ENCODE peak calls at places on chromosomes 4 and X, in six cellular contexts. One of them, this sample, is unnamed. For H3K4me1, the result is how much of the 10 kb centered on the place peaks cover.

GRCh38 chrX:1074755-1075154 is 137.7 kb downstream of the CRLF2 start:
- DNase-seq in suprapubic skin: no peak
- DNase-seq in heart right ventricle: no peak
- DNase-seq in sigmoid colon: no peak
- DNase-seq in OCI-LY7: no peak
- DNase-seq in breast epithelium: peak
- DNase-seq in this sample: no peak

GRCh38 chr4:151436093-151436518 is 27.1 kb downstream of the FHIP1A start:
- DNase-seq in suprapubic skin: no peak
- DNase-seq in heart right ventricle: no peak
- DNase-seq in sigmoid colon: no peak
- DNase-seq in OCI-LY7: no peak
- DNase-seq in breast epithelium: no peak
- DNase-seq in this sample: no peak

GRCh38 chr4:25795566-25796454 is 67.0 kb downstream of the SEL1L3 start:
- DNase-seq in suprapubic skin: no peak
- DNase-seq in heart right ventricle: no peak
- DNase-seq in sigmoid colon: no peak
- DNase-seq in OCI-LY7: no peak
- DNase-seq in breast epithelium: no peak
- DNase-seq in this sample: no peak

GRCh38 chr4:81690871-81691270 is 219.2 kb upstream of the RASGEF1B start:
- DNase-seq in suprapubic skin: no peak
- DNase-seq in heart right ventricle: no peak
- DNase-seq in sigmoid colon: no peak
- DNase-seq in OCI-LY7: peak
- DNase-seq in breast epithelium: no peak
- DNase-seq in this sample: no peak

GRCh38 chrX:110087485-110088356 is 84.8 kb downstream of the TMEM164 start:
- DNase-seq in suprapubic skin: no peak
- DNase-seq in heart right ventricle: no peak
- DNase-seq in sigmoid colon: no peak
- DNase-seq in OCI-LY7: no peak
- DNase-seq in breast epithelium: no peak
- DNase-seq in this sample: no peak

GRCh38 chrX:136199365-136199764 is 51.8 kb downstream of the MAP7D3 start:
- DNase-seq in suprapubic skin: no peak
- DNase-seq in heart right ventricle: no peak
- DNase-seq in sigmoid colon: no peak
- DNase-seq in OCI-LY7: no peak
- DNase-seq in breast epithelium: no peak
- DNase-seq in this sample: no peak

GRCh38 chr4:141395919-141396318 is 175.2 kb downstream of the ZNF330 start:
- DNase-seq in suprapubic skin: no peak
- DNase-seq in heart right ventricle: no peak
- DNase-seq in sigmoid colon: no peak
- DNase-seq in OCI-LY7: no peak
- DNase-seq in breast epithelium: no peak
- DNase-seq in this sample: no peak

GRCh38 chr4:102411416-102411815 is 66.1 kb upstream of the SLC39A8 start:
- DNase-seq in suprapubic skin: no peak
- DNase-seq in heart right ventricle: no peak
- DNase-seq in sigmoid colon: no peak
- DNase-seq in OCI-LY7: no peak
- DNase-seq in breast epithelium: no peak
- DNase-seq in this sample: no peak

GRCh38 chr4:183831689-183832088 is 73.4 kb upstream of the STOX2 start:
- DNase-seq in suprapubic skin: no peak
- DNase-seq in heart right ventricle: no peak
- DNase-seq in sigmoid colon: no peak
- DNase-seq in OCI-LY7: no peak
- DNase-seq in breast epithelium: no peak
- DNase-seq in this sample: no peak

GRCh38 chrX:119069762-119070161 is 3.0 kb upstream of the CT47C1 start:
- DNase-seq in suprapubic skin: no peak
- DNase-seq in heart right ventricle: no peak
- DNase-seq in sigmoid colon: no peak
- DNase-seq in OCI-LY7: no peak
- DNase-seq in breast epithelium: no peak
- DNase-seq in this sample: no peak

GRCh38 chrX:125646195-125646594 is 326.5 kb downstream of the TEX13C start:
- DNase-seq in suprapubic skin: no peak
- DNase-seq in heart right ventricle: no peak
- DNase-seq in sigmoid colon: no peak
- DNase-seq in OCI-LY7: peak
- DNase-seq in breast epithelium: no peak
- DNase-seq in this sample: no peak

GRCh38 chr4:6030679-6031078 is 12.4 kb upstream of the C4orf50 start:
- DNase-seq in suprapubic skin: no peak
- DNase-seq in heart right ventricle: no peak
- DNase-seq in sigmoid colon: no peak
- DNase-seq in OCI-LY7: no peak
- DNase-seq in breast epithelium: no peak
- DNase-seq in this sample: no peak

GRCh38 chrX:154372612-154373022 is 1.8 kb downstream of the FLNA start:
- DNase-seq in suprapubic skin: no peak
- DNase-seq in heart right ventricle: no peak
- DNase-seq in sigmoid colon: no peak
- DNase-seq in OCI-LY7: no peak
- DNase-seq in breast epithelium: no peak
- DNase-seq in this sample: no peak

GRCh38 chrX:71917621-71918341 is 7.1 kb downstream of the NHSL2 start:
- DNase-seq in suprapubic skin: no peak
- DNase-seq in heart right ventricle: no peak
- DNase-seq in sigmoid colon: no peak
- DNase-seq in OCI-LY7: no peak
- DNase-seq in breast epithelium: no peak
- DNase-seq in this sample: no peak

GRCh38 chr4:149292422-149293055 is 523.1 kb downstream of the IQCM start:
- DNase-seq in suprapubic skin: no peak
- DNase-seq in heart right ventricle: peak
- DNase-seq in sigmoid colon: no peak
- DNase-seq in OCI-LY7: no peak
- DNase-seq in breast epithelium: no peak
- DNase-seq in this sample: peak

GRCh38 chr4:149031399-149031798 is 589.2 kb upstream of the NR3C2 start:
- DNase-seq in suprapubic skin: no peak
- DNase-seq in heart right ventricle: no peak
- DNase-seq in sigmoid colon: no peak
- DNase-seq in OCI-LY7: peak
- DNase-seq in breast epithelium: no peak
- DNase-seq in this sample: no peak

GRCh38 chr4:181971411-181971810 is 271.8 kb upstream of the TENM3 start:
- DNase-seq in suprapubic skin: no peak
- DNase-seq in heart right ventricle: no peak
- DNase-seq in sigmoid colon: no peak
- DNase-seq in OCI-LY7: no peak
- DNase-seq in breast epithelium: no peak
- DNase-seq in this sample: no peak

GRCh38 chrX:69163936-69164741 is 1.1 kb downstream of the PJA1 start:
- DNase-seq in suprapubic skin: no peak
- DNase-seq in heart right ventricle: no peak
- DNase-seq in sigmoid colon: no peak
- DNase-seq in OCI-LY7: peak
- DNase-seq in breast epithelium: no peak
- DNase-seq in this sample: no peak

GRCh38 chrX:13607996-13608365 is 38.6 kb downstream of the EGFL6 start:
- DNase-seq in suprapubic skin: no peak
- DNase-seq in heart right ventricle: no peak
- DNase-seq in sigmoid colon: no peak
- DNase-seq in OCI-LY7: no peak
- DNase-seq in breast epithelium: no peak
- DNase-seq in this sample: no peak
- H3K27ac ChIP-seq in suprapubic skin: no peak
- H3K27ac ChIP-seq in heart right ventricle: no peak
- H3K27ac ChIP-seq in sigmoid colon: no peak
- H3K27ac ChIP-seq in OCI-LY7: no peak
- H3K27ac ChIP-seq in breast epithelium: no peak
- H3K27ac ChIP-seq in this sample: no peak

GRCh38 chrX:87728024-87728423 is 210.4 kb downstream of the KLHL4 start:
- DNase-seq in suprapubic skin: no peak
- DNase-seq in heart right ventricle: no peak
- DNase-seq in sigmoid colon: no peak
- DNase-seq in OCI-LY7: no peak
- DNase-seq in breast epithelium: no peak
- DNase-seq in this sample: no peak
- H3K4me1 ChIP-seq in suprapubic skin: under half
- H3K4me1 ChIP-seq in heart right ventricle: under half
- H3K4me1 ChIP-seq in sigmoid colon: under half
- H3K4me1 ChIP-seq in OCI-LY7: under half
- H3K4me1 ChIP-seq in breast epithelium: under half
- H3K4me1 ChIP-seq in this sample: under half

DNA sequence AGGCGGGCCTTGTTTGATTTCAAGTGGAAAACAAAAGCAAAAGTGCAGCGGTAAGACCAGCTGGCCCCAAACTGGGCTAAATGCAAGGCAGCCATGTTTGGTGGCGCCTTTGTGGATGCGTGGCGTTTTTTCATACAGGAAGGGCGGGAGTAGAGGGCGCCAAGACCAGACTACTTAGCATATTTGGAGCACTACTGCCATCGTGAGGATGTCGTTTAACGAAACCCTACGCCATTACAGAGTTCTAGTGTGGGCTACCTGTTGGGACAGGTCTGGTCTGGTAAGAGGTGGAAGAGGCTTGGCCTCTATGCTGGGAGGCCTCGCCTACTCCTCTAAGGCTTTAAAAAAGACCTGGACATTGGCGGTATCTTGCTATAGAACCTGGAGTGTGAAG is 230.7 kb upstream of the STK26 start:
- DNase-seq in suprapubic skin: peak
- DNase-seq in heart right ventricle: peak
- DNase-seq in sigmoid colon: peak
- DNase-seq in OCI-LY7: no peak
- DNase-seq in breast epithelium: no peak
- DNase-seq in this sample: peak
- H3K27ac ChIP-seq in suprapubic skin: no peak
- H3K27ac ChIP-seq in heart right ventricle: no peak
- H3K27ac ChIP-seq in sigmoid colon: no peak
- H3K27ac ChIP-seq in OCI-LY7: no peak
- H3K27ac ChIP-seq in breast epithelium: peak
- H3K27ac ChIP-seq in this sample: peak

DNA sequence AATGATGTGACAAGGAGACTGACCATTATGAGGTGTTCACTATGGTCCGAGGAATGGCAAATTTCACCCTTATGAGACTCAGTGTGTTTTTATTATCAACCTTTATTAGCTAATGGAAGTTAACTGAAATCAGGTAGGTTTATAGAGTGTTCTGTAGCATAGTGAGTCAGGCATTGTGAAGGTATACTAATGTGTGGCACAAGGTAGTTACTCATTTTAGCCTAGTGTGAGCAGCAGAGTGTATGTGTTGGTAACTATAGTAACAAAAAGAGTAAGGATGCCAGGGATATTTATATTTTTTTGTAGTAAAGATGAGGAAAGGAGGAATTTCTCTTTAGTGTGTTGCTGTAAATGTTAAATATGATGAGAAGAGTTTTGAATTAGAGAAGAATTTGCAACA is 12.0 kb downstream of the PDLIM5 start:
- DNase-seq in suprapubic skin: no peak
- DNase-seq in heart right ventricle: no peak
- DNase-seq in sigmoid colon: no peak
- DNase-seq in OCI-LY7: no peak
- DNase-seq in breast epithelium: no peak
- DNase-seq in this sample: no peak
- H3K4me1 ChIP-seq in suprapubic skin: under half
- H3K4me1 ChIP-seq in heart right ventricle: half or more
- H3K4me1 ChIP-seq in sigmoid colon: half or more
- H3K4me1 ChIP-seq in OCI-LY7: under half
- H3K4me1 ChIP-seq in breast epithelium: under half
- H3K4me1 ChIP-seq in this sample: under half

GRCh38 chr4:176584031-176584430 is 208.7 kb downstream of the VEGFC start:
- DNase-seq in suprapubic skin: no peak
- DNase-seq in heart right ventricle: no peak
- DNase-seq in sigmoid colon: no peak
- DNase-seq in OCI-LY7: no peak
- DNase-seq in breast epithelium: no peak
- DNase-seq in this sample: no peak

GRCh38 chr4:176575141-176575731 is 217.5 kb downstream of the VEGFC start:
- DNase-seq in suprapubic skin: no peak
- DNase-seq in heart right ventricle: no peak
- DNase-seq in sigmoid colon: no peak
- DNase-seq in OCI-LY7: no peak
- DNase-seq in breast epithelium: no peak
- DNase-seq in this sample: no peak

GRCh38 chr4:176583278-176583677 is 209.4 kb downstream of the VEGFC start:
- DNase-seq in suprapubic skin: no peak
- DNase-seq in heart right ventricle: no peak
- DNase-seq in sigmoid colon: no peak
- DNase-seq in OCI-LY7: no peak
- DNase-seq in breast epithelium: no peak
- DNase-seq in this sample: no peak

DNA sequence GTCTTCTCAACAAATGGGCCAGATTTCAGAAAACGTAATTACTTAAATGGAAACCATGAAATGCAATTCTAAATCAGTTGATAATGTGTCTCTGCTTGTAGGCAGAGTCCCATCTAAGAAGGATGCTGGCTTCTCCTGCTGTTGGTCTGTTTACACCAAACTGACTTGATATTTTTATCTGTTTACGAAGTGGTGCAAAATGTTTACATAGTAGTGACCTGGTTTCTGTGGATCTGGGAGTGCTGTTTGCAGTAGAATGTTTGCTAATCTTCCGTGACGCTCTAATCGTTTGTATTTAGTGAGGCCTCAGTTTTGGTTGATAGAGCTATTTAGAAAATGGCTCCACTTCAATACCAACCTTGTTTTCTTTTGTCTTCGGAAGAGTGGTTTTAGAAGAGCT is 213.5 kb downstream of the VEGFC start:
- DNase-seq in suprapubic skin: no peak
- DNase-seq in heart right ventricle: no peak
- DNase-seq in sigmoid colon: no peak
- DNase-seq in OCI-LY7: no peak
- DNase-seq in breast epithelium: no peak
- DNase-seq in this sample: no peak
- H3K27ac ChIP-seq in suprapubic skin: no peak
- H3K27ac ChIP-seq in heart right ventricle: no peak
- H3K27ac ChIP-seq in sigmoid colon: no peak
- H3K27ac ChIP-seq in OCI-LY7: no peak
- H3K27ac ChIP-seq in breast epithelium: no peak
- H3K27ac ChIP-seq in this sample: no peak

DNA sequence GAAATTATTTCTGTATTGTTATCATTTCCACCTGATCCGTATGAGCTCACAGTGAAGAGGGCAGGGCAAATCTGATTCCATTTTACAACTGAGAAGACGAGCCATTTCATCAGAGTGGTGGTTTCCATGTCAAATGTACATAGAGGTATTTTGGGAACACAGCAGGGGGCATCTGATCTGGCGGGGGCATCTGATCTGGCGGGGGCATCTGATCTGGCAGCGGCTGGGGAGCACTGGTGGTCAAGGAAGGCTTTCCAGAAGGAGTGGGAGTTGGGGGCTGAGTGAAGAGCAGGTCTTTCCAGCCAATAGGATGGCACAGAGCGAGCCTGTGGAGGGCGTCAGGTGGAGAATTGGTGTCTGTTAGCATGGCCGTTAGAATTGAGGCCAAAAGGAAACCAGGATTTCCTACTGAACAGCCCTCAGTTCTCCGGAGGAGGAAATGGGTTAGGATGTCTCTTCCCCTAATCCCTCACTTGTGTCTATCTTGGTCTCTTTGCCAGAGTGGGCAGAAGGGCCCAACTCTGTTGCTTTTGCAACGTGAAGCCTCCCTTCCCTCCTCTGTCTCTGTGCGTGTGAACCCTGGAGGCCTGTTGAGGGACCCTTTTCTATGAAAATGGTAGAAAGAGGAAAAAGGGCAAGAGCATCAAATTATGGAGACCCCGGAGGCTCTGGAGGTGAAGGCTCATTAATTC is 41.3 kb downstream of the RHOH start:
- DNase-seq in suprapubic skin: no peak
- DNase-seq in heart right ventricle: no peak
- DNase-seq in sigmoid colon: no peak
- DNase-seq in OCI-LY7: no peak
- DNase-seq in breast epithelium: no peak
- DNase-seq in this sample: no peak
- H3K4me1 ChIP-seq in suprapubic skin: under half
- H3K4me1 ChIP-seq in heart right ventricle: under half
- H3K4me1 ChIP-seq in sigmoid colon: under half
- H3K4me1 ChIP-seq in OCI-LY7: under half
- H3K4me1 ChIP-seq in breast epithelium: under half
- H3K4me1 ChIP-seq in this sample: under half

This sample was measured in heart left ventricle.